ENCODE peak calls at places on chromosomes 3 and 15, in four cellular contexts. J, R, O and D are unnamed samples.

GRCh38 chr3:43632269-43632733 is 10.5 kb upstream of the ANO10 start:
- DNase-seq in J (no peak), R (no peak), O (no peak), D (no peak)

GRCh38 chr3:189776163-189776824 is 145.1 kb downstream of the TP63 start:
- DNase-seq in J (no peak), R (no peak), O (no peak), D (no peak)

GRCh38 chr3:72246685-72247084 is 461.7 kb upstream of the PROK2 start:
- DNase-seq in J (no peak), R (no peak), O (no peak), D (no peak)

GRCh38 chr15:71755571-71755970 is 54.8 kb upstream of the NR2E3 start:
- DNase-seq in J (no peak), R (no peak), O (no peak), D (no peak)

GRCh38 chr3:48634661-48635221 is 520 bp downstream of the SLC26A6 start:
- DNase-seq in J (peak), R (peak), O (peak), D (peak)

GRCh38 chr3:180977498-180977897 is 12.0 kb downstream of the DNAJC19 start:
- DNase-seq in J (no peak), R (no peak), O (no peak), D (no peak)

GRCh38 chr3:15152166-15152565 is 53.2 kb upstream of the RBSN start:
- DNase-seq in J (no peak), R (no peak), O (no peak), D (no peak)

GRCh38 chr15:44775923-44776322 is 39.6 kb downstream of the TRIM69 start:
- DNase-seq in J (no peak), R (no peak), O (no peak), D (no peak)

GRCh38 chr3:184348057-184348382 is 10.6 kb downstream of the FAM131A start:
- DNase-seq in J (no peak), R (no peak), O (no peak), D (no peak)

GRCh38 chr15:79179108-79179561 is 88.6 kb upstream of the RASGRF1 start:
- DNase-seq in J (no peak), R (no peak), O (peak), D (no peak)

GRCh38 chr3:171156455-171157005 is 130.0 kb upstream of the SLC2A2 start:
- DNase-seq in J (no peak), R (no peak), O (no peak), D (no peak)

GRCh38 chr3:104437131-104437750 is 929.5 kb upstream of the ALCAM start:
- DNase-seq in J (no peak), R (no peak), O (peak), D (no peak)

GRCh38 chr3:111035316-111035715 is 36.3 kb upstream of the NECTIN3 start:
- DNase-seq in J (no peak), R (no peak), O (no peak), D (no peak)

GRCh38 chr3:149618151-149619123 is 39.4 kb downstream of the WWTR1 start:
- DNase-seq in J (no peak), R (no peak), O (no peak), D (no peak)

GRCh38 chr3:187919535-187919934 is 174.3 kb upstream of the BCL6 start:
- DNase-seq in J (no peak), R (no peak), O (no peak), D (no peak)

GRCh38 chr15:70029297-70029701 is 68.4 kb downstream of the TLE3 start:
- DNase-seq in J (no peak), R (no peak), O (no peak), D (no peak)

GRCh38 chr3:157098121-157098822 is 61.7 kb downstream of the CCNL1 start:
- DNase-seq in J (no peak), R (no peak), O (no peak), D (no peak)

GRCh38 chr15:82805994-82806406 is at the start of gene FSD2:
- DNase-seq in J (no peak), R (no peak), O (no peak), D (peak)

GRCh38 chr3:25246921-25247320 is 181.1 kb upstream of the RARB start:
- DNase-seq in J (no peak), R (no peak), O (no peak), D (no peak)

GRCh38 chr3:3665546-3665945 is 133.7 kb upstream of the LRRN1 start:
- DNase-seq in J (no peak), R (no peak), O (no peak), D (no peak)

GRCh38 chr3:18740631-18741583 is 315.8 kb upstream of the SATB1 start:
- DNase-seq in J (peak), R (peak), O (no peak), D (peak)

GRCh38 chr3:14363976-14364375 is 38.4 kb upstream of the SLC6A6 start:
- DNase-seq in J (no peak), R (no peak), O (no peak), D (no peak)